ENCODE peak calls at places on chromosomes 3 and 15, in four cellular contexts. L is neuronal stem cell, J is IMR-90, T is trophoblast cell. Z is an unnamed sample.

GRCh38 chr3:37944243-37944955 is 46.2 kb upstream of the VILL start:
- DNase-seq in L (no peak), J (no peak), T (peak), Z (no peak)

GRCh38 chr3:5006755-5007202 is 27.5 kb downstream of the BHLHE40 start:
- DNase-seq in L (no peak), J (no peak), T (peak), Z (no peak)

GRCh38 chr3:11459147-11459837 is 184.4 kb downstream of the VGLL4 start:
- DNase-seq in L (no peak), J (peak), T (no peak), Z (no peak)

GRCh38 chr3:196398782-196399181 is 33.4 kb downstream of the UBXN7 start:
- DNase-seq in L (no peak), J (no peak), T (peak), Z (no peak)

GRCh38 chr3:167694121-167694520 is 40.4 kb upstream of the WDR49 start:
- DNase-seq in L (no peak), J (no peak), T (peak), Z (no peak)

GRCh38 chr3:150589759-150590158 is 13.4 kb upstream of the SELENOT start:
- DNase-seq in L (no peak), J (peak), T (no peak), Z (no peak)

GRCh38 chr3:113275876-113276580 is 64.7 kb downstream of the BOC start:
- DNase-seq in L (peak), J (peak), T (peak), Z (peak)

GRCh38 chr3:38966956-38967795 is 84.6 kb downstream of the SCN11A start:
- DNase-seq in L (no peak), J (no peak), T (no peak), Z (no peak)

GRCh38 chr3:170802164-170803151 is 67.5 kb downstream of the RPL22L1 start:
- DNase-seq in L (no peak), J (peak), T (no peak), Z (peak)

GRCh38 chr15:52178765-52179164 is 12.4 kb downstream of the GNB5 start:
- DNase-seq in L (no peak), J (no peak), T (no peak), Z (no peak)

GRCh38 chr15:37550360-37551024 is 383.9 kb upstream of the TMCO5A start:
- DNase-seq in L (no peak), J (no peak), T (no peak), Z (no peak)

GRCh38 chr3:197475514-197475913 is 80.3 kb downstream of the BDH1 start:
- DNase-seq in L (no peak), J (no peak), T (no peak), Z (no peak)

GRCh38 chr3:137970914-137971831 is 38.8 kb upstream of the CLDN18 start:
- DNase-seq in L (peak), J (peak), T (peak), Z (peak)

GRCh38 chr3:150222646-150223045 is 185.5 kb upstream of the TSC22D2 start:
- DNase-seq in L (no peak), J (no peak), T (no peak), Z (peak)

GRCh38 chr3:197306374-197307086 is 8.1 kb upstream of the DLG1 start:
- DNase-seq in L (no peak), J (peak), T (peak), Z (peak)

GRCh38 chr3:23396746-23397145 is 193.6 kb downstream of the UBE2E2 start:
- DNase-seq in L (no peak), J (no peak), T (no peak), Z (no peak)

GRCh38 chr3:84980011-84980410 is 21.2 kb downstream of the CADM2 start:
- DNase-seq in L (no peak), J (no peak), T (no peak), Z (no peak)

GRCh38 chr15:85421116-85421925 is 40.9 kb downstream of the AKAP13 start:
- DNase-seq in L (no peak), J (peak), T (no peak), Z (no peak)

GRCh38 chr3:30256474-30256873 is 349.9 kb upstream of the TGFBR2 start:
- DNase-seq in L (no peak), J (peak), T (no peak), Z (peak)

GRCh38 chr3:11392689-11393114 is 120.5 kb downstream of the ATG7 start:
- DNase-seq in L (no peak), J (no peak), T (no peak), Z (no peak)

GRCh38 chr3:38650248-38650940 is 907 bp upstream of the SCN5A start:
- DNase-seq in L (no peak), J (no peak), T (peak), Z (no peak)

GRCh38 chr3:171162986-171163723 is 136.6 kb upstream of the SLC2A2 start:
- DNase-seq in L (no peak), J (no peak), T (peak), Z (peak)

GRCh38 chr3:66675383-66675782 is 174.6 kb upstream of the LRIG1 start:
- DNase-seq in L (no peak), J (peak), T (peak), Z (no peak)

GRCh38 chr15:51499379-51499976 is 123.1 kb downstream of the DMXL2 start:
- DNase-seq in L (no peak), J (peak), T (peak), Z (peak)

GRCh38 chr3:194984026-194984425 is 286.9 kb downstream of the XXYLT1 start:
- DNase-seq in L (no peak), J (no peak), T (no peak), Z (no peak)

GRCh38 chr3:130759692-130760338 is 13.2 kb upstream of the PIK3R4 start:
- DNase-seq in L (peak), J (peak), T (peak), Z (peak)

GRCh38 chr15:69666441-69666882 is 213.8 kb downstream of the RPLP1 start:
- DNase-seq in L (no peak), J (peak), T (peak), Z (no peak)

GRCh38 chr3:5784656-5785055 is 597.1 kb downstream of the EDEM1 start:
- DNase-seq in L (no peak), J (no peak), T (no peak), Z (no peak)

GRCh38 chr3:73718326-73719110 is 93.8 kb upstream of the PDZRN3 start:
- DNase-seq in L (no peak), J (no peak), T (peak), Z (no peak)

GRCh38 chr3:112755845-112756671 is 90.6 kb downstream of the CD200R1L start:
- DNase-seq in L (no peak), J (no peak), T (no peak), Z (peak)

GRCh38 chr3:196012941-196013471 is 68.9 kb downstream of the TFRC start:
- DNase-seq in L (no peak), J (no peak), T (no peak), Z (no peak)

GRCh38 chr3:70889162-70890045 is 577.0 kb upstream of the MDFIC2 start:
- DNase-seq in L (no peak), J (peak), T (no peak), Z (no peak)

GRCh38 chr3:106560451-106560966 is 691.7 kb upstream of the CBLB start:
- DNase-seq in L (no peak), J (peak), T (peak), Z (no peak)

GRCh38 chr15:57327985-57328471 is 48.3 kb upstream of the CGNL1 start:
- DNase-seq in L (no peak), J (peak), T (peak), Z (peak)

GRCh38 chr3:26061947-26062346 is 272.1 kb downstream of the OXSM start:
- DNase-seq in L (no peak), J (no peak), T (no peak), Z (peak)

GRCh38 chr3:127472506-127472905 is 118.0 kb downstream of the TPRA1 start:
- DNase-seq in L (no peak), J (no peak), T (no peak), Z (no peak)
- H3K23ac ChIP-seq in L (no peak), J (no peak), T (no peak), Z (no peak)

DNA sequence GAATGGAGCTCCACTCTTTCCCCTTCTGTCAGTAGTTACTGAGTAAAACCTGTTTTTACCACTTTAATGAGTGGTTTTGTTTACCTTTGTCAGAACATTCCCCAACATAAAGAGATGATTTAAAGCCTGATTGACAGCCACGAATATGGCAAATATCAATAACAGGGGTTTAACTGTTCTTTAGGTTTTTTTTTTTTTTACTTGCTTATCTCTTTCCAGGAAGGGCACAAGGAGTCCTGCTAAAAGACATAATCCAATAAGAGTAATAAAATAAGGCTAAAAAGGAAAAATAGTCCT is 11.5 kb upstream of the UBE2Q2 start:
- DNase-seq in L (no peak), J (no peak), T (no peak), Z (no peak)
- H3K23ac ChIP-seq in L (no peak), J (no peak), T (no peak), Z (no peak)

GRCh38 chr3:160400631-160401150 is 1.2 kb downstream of the SMC4 start:
- DNase-seq in L (no peak), J (no peak), T (peak), Z (peak)
- H3K23ac ChIP-seq in L (peak), J (peak), T (no peak), Z (peak)

GRCh38 chr3:184562146-184562861 is 719 bp downstream of the EPHB3 start:
- DNase-seq in L (no peak), J (no peak), T (no peak), Z (peak)
- H3K23ac ChIP-seq in L (peak), J (no peak), T (no peak), Z (no peak)

DNA sequence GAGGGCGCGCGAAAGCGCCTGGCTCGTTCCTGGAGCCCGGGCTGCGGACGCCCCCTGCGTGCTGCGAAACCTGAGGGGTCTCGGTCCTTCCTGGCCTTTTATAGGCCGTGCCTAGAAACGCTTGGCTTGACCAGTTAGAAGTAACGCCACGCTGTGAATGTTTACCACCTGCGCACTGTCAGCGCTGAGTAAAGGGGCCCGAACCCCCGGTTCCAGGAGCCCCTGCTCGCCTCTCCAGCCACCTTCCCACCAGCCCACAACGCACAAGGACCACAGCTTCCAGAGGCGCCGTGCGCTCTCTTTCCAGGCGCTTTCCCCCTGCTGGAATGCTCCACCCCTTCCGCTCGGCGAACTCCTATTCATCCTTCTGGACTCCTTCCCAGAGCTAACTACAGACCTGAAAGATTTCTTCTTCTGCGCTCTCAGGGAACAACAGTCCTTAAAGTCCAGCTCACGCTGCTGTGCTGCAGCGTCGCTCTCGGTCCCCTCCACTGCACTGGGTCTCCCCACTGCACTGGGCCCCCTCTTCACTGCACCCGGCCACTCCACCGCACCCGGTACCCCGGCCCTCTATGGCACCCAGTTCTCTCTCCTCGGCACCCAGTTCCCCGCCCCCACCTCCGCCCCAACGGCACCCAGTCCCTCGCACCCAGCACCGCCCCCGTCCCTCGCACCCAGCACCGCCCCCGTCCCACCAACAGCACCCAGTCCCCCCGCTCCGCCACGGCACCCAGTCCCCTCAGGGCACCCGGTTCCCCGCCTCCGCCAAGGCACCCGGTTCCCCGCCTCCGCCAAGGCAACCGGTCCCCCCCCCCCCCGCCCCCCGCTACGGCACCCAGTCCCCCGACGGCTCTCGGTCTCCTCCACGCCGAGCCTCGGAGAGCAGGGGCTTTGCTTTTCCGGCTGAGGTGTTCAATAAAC is 69.8 kb downstream of the SQOR start:
- DNase-seq in L (peak), J (peak), T (peak), Z (peak)
- H3K23ac ChIP-seq in L (no peak), J (peak), T (no peak), Z (no peak)

DNA sequence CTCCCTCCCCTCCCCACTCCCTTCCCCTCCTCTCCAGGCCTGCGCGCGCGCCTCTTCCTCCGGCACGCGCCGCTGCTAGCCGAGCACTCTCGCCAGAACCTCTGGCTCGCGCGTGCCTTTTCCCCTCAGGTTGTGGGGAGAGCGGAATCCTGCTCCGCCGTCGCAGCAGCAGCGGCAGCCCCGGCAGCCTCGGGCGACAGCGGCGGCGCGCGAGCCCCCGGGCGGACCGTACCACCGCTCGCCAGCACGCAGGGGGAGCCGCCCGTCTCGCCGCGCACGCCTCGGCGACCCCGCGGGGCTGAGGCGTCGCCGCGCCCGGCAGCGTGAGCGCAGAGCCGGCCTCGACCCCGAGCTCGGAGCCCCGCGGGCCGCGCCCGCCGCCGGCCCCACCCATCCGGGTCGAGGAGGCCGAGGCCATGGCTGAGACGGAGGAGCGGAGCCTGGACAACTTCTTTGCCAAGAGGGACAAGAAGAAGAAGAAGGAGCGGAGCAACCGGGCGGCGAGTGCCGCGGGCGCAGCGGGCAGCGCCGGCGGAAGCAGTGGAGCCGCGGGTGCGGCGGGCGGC is at the start of gene CDV3:
- DNase-seq in L (no peak), J (no peak), T (no peak), Z (no peak)
- H3K23ac ChIP-seq in L (peak), J (peak), T (no peak), Z (peak)

DNA sequence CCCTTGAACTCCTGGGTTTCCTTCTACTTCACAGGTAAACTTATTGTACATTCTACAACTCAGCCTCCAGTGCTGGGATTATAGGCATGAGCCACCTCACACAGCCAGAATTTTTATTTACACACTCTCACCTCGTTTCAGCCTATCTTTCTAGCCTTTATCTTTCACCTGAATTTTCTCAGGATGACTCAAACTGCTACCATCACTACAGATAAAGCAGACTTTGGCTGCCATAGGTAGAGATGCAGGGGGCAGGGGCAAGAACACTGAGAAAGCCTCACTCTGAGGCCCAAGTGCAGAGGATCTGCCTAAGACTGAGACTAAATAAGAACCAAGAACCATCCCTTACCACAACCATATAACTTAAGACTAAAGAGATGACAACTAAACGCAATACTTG is 59.0 kb downstream of the ETFA start:
- DNase-seq in L (no peak), J (no peak), T (peak), Z (peak)
- H3K23ac ChIP-seq in L (no peak), J (no peak), T (no peak), Z (no peak)

GRCh38 chr3:184275302-184275701 is 520 bp upstream of the ECE2 start:
- DNase-seq in L (no peak), J (no peak), T (no peak), Z (no peak)
- H3K23ac ChIP-seq in L (peak), J (peak), T (no peak), Z (no peak)

GRCh38 chr3:127645371-127646015 is 16.5 kb downstream of the PODXL2 start:
- DNase-seq in L (no peak), J (no peak), T (no peak), Z (no peak)
- H3K23ac ChIP-seq in L (no peak), J (no peak), T (no peak), Z (no peak)

Z was measured in mesendoderm.